ENCODE peak calls at places on chromosomes 6 and 20, in eight cellular contexts. Y is HFFc6, M is mucosa of descending colon, N is DMS 273 treated with DMSO at 0.1 percent for 48 hours, K is anterior cingulate cortex, A is dorsolateral prefrontal cortex, E is neural progenitor cell, X is T-helper 17 cell. P is an unnamed sample.

GRCh38 chr6:68638225-68638900 is 3.3 kb downstream of the ADGRB3 start:
- DNase-seq in Y (no peak), M (no peak), N (no peak), K (no peak), A (peak; percentile 53), E (peak; percentile 43), X (no peak), P (peak; percentile 69)

GRCh38 chr6:106973018-106973840 is 1.3 kb downstream of the CD24 start:
- DNase-seq in Y (no peak), M (peak; percentile 67), N (no peak), K (no peak), A (no peak), E (peak; percentile 74), X (no peak), P (no peak)

GRCh38 chr6:81739230-81740195 is 13.0 kb downstream of the TENT5A start:
- DNase-seq in Y (no peak), M (no peak), N (no peak), K (no peak), A (no peak), E (no peak), X (no peak), P (no peak)

GRCh38 chr20:18739785-18740184 is 73.8 kb upstream of the SCP2D1 start:
- DNase-seq in Y (peak; percentile 70), M (no peak), N (peak; percentile 14), K (no peak), A (no peak), E (peak; percentile 48), X (no peak), P (no peak)

GRCh38 chr20:6802227-6802626 is 34.7 kb downstream of the BMP2 start:
- DNase-seq in Y (no peak), M (no peak), N (no peak), K (no peak), A (no peak), E (no peak), X (no peak), P (no peak)

GRCh38 chr6:151387581-151387980 is 3.8 kb downstream of the ZBTB2 start:
- DNase-seq in Y (peak; percentile 61), M (no peak), N (no peak), K (no peak), A (no peak), E (no peak), X (no peak), P (no peak)

GRCh38 chr20:10476319-10476724 is 41.2 kb downstream of the SLX4IP start:
- DNase-seq in Y (peak; percentile 53), M (no peak), N (no peak), K (no peak), A (no peak), E (no peak), X (no peak), P (no peak)

GRCh38 chr6:157164972-157165371 is 158.3 kb downstream of the TMEM242 start:
- DNase-seq in Y (no peak), M (no peak), N (no peak), K (no peak), A (no peak), E (no peak), X (no peak), P (no peak)

GRCh38 chr6:134589512-134589911 is 271.6 kb upstream of the SGK1 start:
- DNase-seq in Y (peak; percentile 99), M (no peak), N (no peak), K (no peak), A (no peak), E (no peak), X (no peak), P (no peak)

GRCh38 chr6:35970181-35970580 is 49.3 kb upstream of the SRPK1 start:
- DNase-seq in Y (peak; percentile 52), M (no peak), N (no peak), K (no peak), A (no peak), E (no peak), X (no peak), P (no peak)

GRCh38 chr6:90039911-90040310 is 145.6 kb downstream of the GJA10 start:
- DNase-seq in Y (peak; percentile 5), M (no peak), N (no peak), K (no peak), A (no peak), E (no peak), X (no peak), P (no peak)